ENCODE peak calls at places on chromosomes 1 and 21, in seven cellular contexts. Z is putamen; D is HEK293T; X is endothelial cell; I is posterior vena cava; K is lung; U is CD4-positive, alpha-beta T cell. W is an unnamed sample.

GRCh38 chr1:30887485-30888315 is 20.9 kb downstream of the SDC3 start:
- DNase-seq in Z (no peak), D (no peak), X (no peak), I (no peak), K (no peak), U (no peak), W (no peak)

GRCh38 chr1:235430991-235431390 is 63.8 kb downstream of the TBCE start:
- DNase-seq in Z (no peak), D (no peak), X (no peak), I (no peak), K (no peak), U (no peak), W (no peak)

GRCh38 chr1:193580419-193580818 is 394.0 kb upstream of the B3GALT2 start:
- DNase-seq in Z (no peak), D (no peak), X (no peak), I (no peak), K (no peak), U (no peak), W (no peak)

GRCh38 chr1:243846761-243847160 is 3.3 kb downstream of the AKT3 start:
- DNase-seq in Z (no peak), D (no peak), X (no peak), I (no peak), K (no peak), U (no peak), W (no peak)

GRCh38 chr1:99438656-99439055 is 174.4 kb downstream of the PLPPR4 start:
- DNase-seq in Z (no peak), D (no peak), X (no peak), I (no peak), K (no peak), U (no peak), W (no peak)

GRCh38 chr1:8554956-8555534 is 237.1 kb downstream of the SLC45A1 start:
- DNase-seq in Z (no peak), D (no peak), X (no peak), I (no peak), K (no peak), U (no peak), W (no peak)

GRCh38 chr1:2190491-2190976 is 4.0 kb downstream of the FAAP20 start:
- DNase-seq in Z (no peak), D (no peak), X (no peak), I (no peak), K (no peak), U (no peak), W (no peak)

GRCh38 chr1:167543566-167543965 is 10.0 kb downstream of the CREG1 start:
- DNase-seq in Z (no peak), D (no peak), X (no peak), I (no peak), K (no peak), U (no peak), W (no peak)

GRCh38 chr1:24047101-24047459 is 64.9 kb downstream of the MYOM3 start:
- DNase-seq in Z (no peak), D (no peak), X (no peak), I (peak), K (peak), U (no peak), W (peak)

GRCh38 chr1:53362270-53362669 is 34.4 kb upstream of the LRP8 start:
- DNase-seq in Z (no peak), D (no peak), X (no peak), I (no peak), K (no peak), U (no peak), W (no peak)

GRCh38 chr21:34526236-34526617 is 14.2 kb upstream of the KCNE1 start:
- DNase-seq in Z (no peak), D (no peak), X (no peak), I (no peak), K (no peak), U (no peak), W (no peak)

GRCh38 chr1:212166296-212167039 is 118.7 kb upstream of the PPP2R5A start:
- DNase-seq in Z (peak), D (no peak), X (no peak), I (no peak), K (no peak), U (no peak), W (peak)

GRCh38 chr1:177571076-177571475 is 398.8 kb downstream of the SEC16B start:
- DNase-seq in Z (no peak), D (no peak), X (no peak), I (no peak), K (no peak), U (no peak), W (no peak)

GRCh38 chr1:206589206-206589605 is 23.1 kb downstream of the EIF2D start:
- DNase-seq in Z (no peak), D (no peak), X (no peak), I (no peak), K (peak), U (no peak), W (no peak)

GRCh38 chr1:242890211-242890741 is 364.8 kb downstream of the CEP170 start:
- DNase-seq in Z (no peak), D (no peak), X (peak), I (peak), K (no peak), U (no peak), W (peak)

GRCh38 chr1:220243947-220244346 is 28.3 kb downstream of the RAB3GAP2 start:
- DNase-seq in Z (no peak), D (no peak), X (no peak), I (no peak), K (no peak), U (no peak), W (no peak)

GRCh38 chr1:25912076-25912831 is 6.0 kb upstream of the STMN1 start:
- DNase-seq in Z (no peak), D (no peak), X (no peak), I (no peak), K (no peak), U (no peak), W (no peak)

GRCh38 chr1:51664412-51665240 is 47.7 kb downstream of the OSBPL9 start:
- DNase-seq in Z (no peak), D (no peak), X (no peak), I (no peak), K (no peak), U (no peak), W (no peak)

GRCh38 chr1:184843732-184844495 is 89.3 kb upstream of the EDEM3 start:
- DNase-seq in Z (no peak), D (no peak), X (no peak), I (no peak), K (no peak), U (peak), W (no peak)

GRCh38 chr1:10101929-10102328 is 69.2 kb downstream of the UBE4B start:
- DNase-seq in Z (no peak), D (no peak), X (no peak), I (no peak), K (no peak), U (no peak), W (no peak)

GRCh38 chr1:226653311-226653921 is 85.7 kb downstream of the ITPKB start:
- DNase-seq in Z (no peak), D (no peak), X (no peak), I (no peak), K (no peak), U (peak), W (no peak)

GRCh38 chr1:185670187-185670627 is 64.0 kb upstream of the HMCN1 start:
- DNase-seq in Z (no peak), D (no peak), X (peak), I (no peak), K (no peak), U (peak), W (no peak)

GRCh38 chr1:11674488-11674887 is 6.5 kb downstream of the MAD2L2 start:
- DNase-seq in Z (no peak), D (no peak), X (no peak), I (no peak), K (no peak), U (no peak), W (no peak)

GRCh38 chr1:51237714-51238403 is 1.8 kb downstream of the RNF11 start:
- DNase-seq in Z (no peak), D (no peak), X (no peak), I (no peak), K (no peak), U (no peak), W (no peak)

GRCh38 chr1:203274603-203275381 is 30.5 kb upstream of the BTG2 start:
- DNase-seq in Z (peak), D (no peak), X (no peak), I (peak), K (no peak), U (no peak), W (no peak)

GRCh38 chr1:63318255-63319068 is 3.9 kb upstream of the FOXD3 start:
- DNase-seq in Z (no peak), D (no peak), X (no peak), I (no peak), K (no peak), U (no peak), W (no peak)

GRCh38 chr1:25161981-25162380 is 70.3 kb downstream of the SYF2 start:
- DNase-seq in Z (no peak), D (no peak), X (no peak), I (no peak), K (no peak), U (no peak), W (no peak)

GRCh38 chr21:38993561-38993960 is 187.8 kb downstream of the ETS2 start:
- DNase-seq in Z (no peak), D (no peak), X (no peak), I (peak), K (peak), U (no peak), W (peak)

GRCh38 chr1:1299686-1300351 is 7.9 kb downstream of the ACAP3 start:
- DNase-seq in Z (no peak), D (no peak), X (no peak), I (no peak), K (no peak), U (no peak), W (no peak)

GRCh38 chr1:208223136-208223535 is 21.0 kb downstream of the PLXNA2 start:
- DNase-seq in Z (no peak), D (no peak), X (no peak), I (no peak), K (no peak), U (no peak), W (no peak)

GRCh38 chr1:203640723-203641523 is 14.3 kb downstream of the ATP2B4 start:
- DNase-seq in Z (no peak), D (no peak), X (no peak), I (peak), K (no peak), U (no peak), W (no peak)

GRCh38 chr1:59898927-59899326 is 27.6 kb downstream of the CYP2J2 start:
- DNase-seq in Z (no peak), D (no peak), X (no peak), I (no peak), K (no peak), U (no peak), W (no peak)

GRCh38 chr1:114472408-114472807 is 38.6 kb downstream of the TRIM33 start:
- DNase-seq in Z (no peak), D (no peak), X (no peak), I (no peak), K (no peak), U (no peak), W (no peak)

GRCh38 chr21:28633803-28634572 is 358.7 kb downstream of the LTN1 start:
- DNase-seq in Z (no peak), D (no peak), X (no peak), I (peak), K (no peak), U (no peak), W (peak)

GRCh38 chr1:157193702-157194391 is 55.7 kb upstream of the ETV3 start:
- DNase-seq in Z (peak), D (peak), X (peak), I (no peak), K (peak), U (no peak), W (peak)

GRCh38 chr1:181396171-181396670 is 87.1 kb upstream of the CACNA1E start:
- DNase-seq in Z (no peak), D (no peak), X (no peak), I (no peak), K (no peak), U (peak), W (no peak)